ENCODE peak calls at places on chromosomes 13 and 19, in four cellular contexts. R is epithelial cell of esophagus, O is left ventricle myocardium inferior, L is stomach. X is an unnamed sample.
A peak's percentile ranks its signal among the peaks of the same experiment; 100 is the strongest.

GRCh38 chr19:11675569-11675968 is 63.2 kb downstream of the ZNF823 start:
- DNase-seq in R (no peak), L (no peak), O (no peak), X (no peak)

GRCh38 chr19:19463348-19464117 is 51.8 kb downstream of the TSSK6 start:
- DNase-seq in O (no peak), L (no peak), R (peak; percentile 52), X (peak; percentile 71)

GRCh38 chr13:37640499-37640898 is 41.9 kb upstream of the POSTN start:
- DNase-seq in L (no peak), O (no peak), R (peak; percentile 75), X (peak; percentile 94)

GRCh38 chr13:23617551-23618014 is 47.4 kb downstream of the TNFRSF19 start:
- DNase-seq in R (no peak), L (no peak), O (no peak), X (peak; percentile 93)

GRCh38 chr13:48486836-48487235 is 46.0 kb downstream of the RCBTB2 start:
- DNase-seq in R (no peak), L (no peak), O (no peak), X (no peak)

GRCh38 chr13:48437381-48437780 is 24.5 kb upstream of the LPAR6 start:
- DNase-seq in O (peak; percentile 76), L (peak; percentile 67), R (peak; percentile 62), X (peak; percentile 88)

GRCh38 chr19:43560687-43561086 is 14.6 kb downstream of the XRCC1 start:
- DNase-seq in L (no peak), O (no peak), R (peak; percentile 24), X (peak; percentile 50)

GRCh38 chr19:54393381-54393780 is 21.9 kb upstream of the TTYH1 start:
- DNase-seq in R (no peak), L (no peak), O (no peak), X (no peak)

GRCh38 chr13:90416519-90416918 is 931.0 kb upstream of the MIR17HG start:
- DNase-seq in R (no peak), O (no peak), L (no peak), X (peak; percentile 89)

GRCh38 chr13:105920375-105920774 is 615.1 kb downstream of the EFNB2 start:
- DNase-seq in O (no peak), L (no peak), R (peak; percentile 89), X (peak; percentile 83)

GRCh38 chr19:3409346-3410064 is 43.1 kb downstream of the NFIC start:
- DNase-seq in R (no peak), L (peak; percentile 47), O (peak; percentile 82), X (no peak)

GRCh38 chr13:99087954-99088491 is 110.2 kb upstream of the DOCK9 start:
- DNase-seq in R (no peak), L (no peak), O (no peak), X (no peak)

GRCh38 chr13:85864963-85865530 is 65.8 kb upstream of the SLITRK6 start:
- DNase-seq in L (no peak), O (no peak), R (peak; percentile 49), X (peak; percentile 66)

GRCh38 chr19:12840091-12841079 is 2.1 kb downstream of the MAST1 start:
- DNase-seq in L (peak; percentile 71), O (peak; percentile 25), R (peak; percentile 96), X (peak; percentile 69)

GRCh38 chr13:111177803-111178389 is 62.8 kb downstream of the ARHGEF7 start:
- DNase-seq in L (no peak), O (no peak), R (peak; percentile 88), X (peak; percentile 88)

GRCh38 chr13:94239135-94239534 is 240.3 kb downstream of the DCT start:
- DNase-seq in O (no peak), R (peak; percentile 16), L (no peak), X (peak; percentile 72)

GRCh38 chr13:32261567-32261966 is 53.6 kb downstream of the ZAR1L start:
- DNase-seq in O (peak; percentile 69), L (peak; percentile 41), R (peak; percentile 75), X (peak; percentile 94)

GRCh38 chr19:37779139-37780035 is at the start of gene ZNF573:
- DNase-seq in L (peak; percentile 82), O (peak; percentile 82), R (peak; percentile 93), X (peak; percentile 92)
- TF ChIP-seq CTCF in L (no peak), O (peak; percentile 44), R (peak; percentile 27), X (peak; percentile 45)

GRCh38 chr19:45882652-45883585 is 3.0 kb downstream of the IRF2BP1 start:
- DNase-seq in R (peak; percentile 87), L (peak; percentile 97), O (peak; percentile 73), X (peak; percentile 93)
- H3K4me3 ChIP-seq in R (peak overlapping the region; percentile 71), L (peak overlapping the region; percentile 70), O (no peak overlapping the region), X (peak overlapping the region; percentile 20)

GRCh38 chr13:31094331-31095015 is 67.2 kb downstream of the HSPH1 start:
- DNase-seq in O (no peak), L (no peak), R (peak; percentile 94), X (no peak)

GRCh38 chr13:31093145-31093885 is 68.4 kb downstream of the HSPH1 start:
- DNase-seq in R (peak; percentile 96), L (no peak), O (no peak), X (no peak)

GRCh38 chr13:31100721-31101120 is 61.0 kb downstream of the HSPH1 start:
- DNase-seq in R (no peak), L (no peak), O (no peak), X (no peak)

GRCh38 chr13:31092631-31093030 is 69.1 kb downstream of the HSPH1 start:
- DNase-seq in O (no peak), R (peak; percentile 24), L (no peak), X (no peak)

DNA sequence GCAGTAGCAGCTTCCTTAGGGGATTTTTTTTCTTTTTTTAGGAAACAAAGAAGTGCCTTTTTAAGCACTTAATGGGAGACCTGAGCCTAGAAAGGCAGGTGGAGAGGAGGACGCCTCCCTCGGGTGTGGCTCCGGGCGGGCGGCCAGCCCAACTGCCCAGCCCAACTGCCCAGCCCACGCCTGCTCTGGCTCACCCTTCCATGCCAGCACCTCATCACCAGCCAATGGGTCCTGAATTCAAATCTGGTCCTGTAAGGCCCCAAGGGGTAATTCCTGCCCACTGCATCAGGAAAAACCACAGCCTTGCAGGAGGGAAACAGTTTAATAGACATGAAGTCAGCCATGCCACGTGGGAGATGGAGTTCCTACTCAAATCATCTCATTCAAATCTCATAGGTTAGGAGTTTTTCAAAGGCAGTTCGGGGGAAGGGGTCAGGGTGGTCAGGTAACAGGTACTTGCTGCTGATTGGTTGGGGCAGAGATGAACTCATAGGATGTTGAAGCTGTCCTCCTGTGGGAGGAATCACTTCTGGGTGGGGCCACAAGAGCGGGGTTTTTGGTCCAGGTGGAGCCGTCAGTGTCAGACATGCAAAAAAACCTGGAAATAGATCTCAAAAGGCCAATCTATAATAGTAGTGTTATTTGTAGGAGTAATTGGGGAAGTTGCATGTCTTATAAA is 64.9 kb downstream of the HSPH1 start:
- DNase-seq in L (peak; percentile 33), O (no peak), R (peak; percentile 84), X (no peak)
- TF ChIP-seq CTCF in L (no peak), O (no peak), R (no peak), X (no peak)

DNA sequence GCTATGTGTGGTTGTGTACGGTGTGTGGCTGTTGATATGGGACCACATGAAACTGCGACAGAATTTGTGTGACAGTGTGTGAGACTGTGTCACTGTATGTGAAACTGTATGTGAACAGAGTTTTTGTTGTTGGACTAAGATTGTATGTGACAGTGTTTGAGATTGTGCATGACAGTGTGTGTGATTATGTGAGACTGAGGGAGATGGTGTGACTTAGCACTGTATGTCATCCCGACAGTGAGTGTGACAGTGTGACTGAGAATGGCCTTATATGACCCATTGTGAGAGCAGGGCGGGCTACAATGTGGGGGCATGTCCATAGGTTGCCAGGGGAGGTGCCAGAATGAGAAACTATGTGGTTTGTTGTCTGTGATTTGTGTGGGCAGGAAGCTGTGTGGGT is 930 bp downstream of the ZNF583 start:
- DNase-seq in L (no peak), R (no peak), O (no peak), X (no peak)
- H3K4me3 ChIP-seq in L (peak overlapping the region; percentile 85), R (peak overlapping the region; percentile 79), O (peak overlapping the region; percentile 79), X (peak overlapping the region; percentile 87)

GRCh38 chr13:112885242-112885781 is 83.7 kb upstream of the MCF2L start:
- DNase-seq in O (no peak), R (no peak), L (no peak), X (no peak)

GRCh38 chr13:112887151-112887550 is 81.9 kb upstream of the MCF2L start:
- DNase-seq in O (no peak), L (no peak), R (no peak), X (no peak)

GRCh38 chr13:112883241-112883945 is 85.6 kb upstream of the MCF2L start:
- DNase-seq in O (no peak), L (no peak), R (no peak), X (no peak)

GRCh38 chr13:112887557-112887991 is 81.4 kb upstream of the MCF2L start:
- DNase-seq in R (no peak), O (no peak), L (no peak), X (no peak)

DNA sequence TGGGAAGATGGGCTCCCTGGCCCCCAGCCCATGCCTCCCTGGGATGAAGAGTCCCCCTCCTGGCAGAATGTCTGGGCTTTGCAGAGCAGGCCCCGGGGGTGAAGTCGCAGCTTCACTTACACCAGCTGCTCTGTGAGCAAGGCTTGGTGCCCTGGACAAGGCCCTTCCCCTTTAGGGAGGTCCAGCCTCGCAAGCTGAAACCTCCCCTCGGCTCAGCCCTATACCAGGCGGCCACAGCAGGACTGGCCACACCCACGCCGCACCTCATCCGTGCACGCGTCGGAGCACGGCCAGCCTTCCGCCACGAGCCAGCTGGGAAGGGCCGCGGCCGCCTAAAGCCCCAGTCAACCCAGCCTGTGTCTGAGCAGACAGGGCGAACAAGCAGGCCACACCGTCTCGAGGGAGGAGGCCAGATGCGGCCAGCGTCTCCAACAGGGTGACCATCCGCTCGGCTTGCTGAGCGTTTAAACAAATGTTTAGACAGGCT is 83.2 kb upstream of the MCF2L start:
- DNase-seq in L (peak; percentile 92), R (peak; percentile 85), O (peak; percentile 82), X (peak; percentile 84)
- TF ChIP-seq CTCF in L (no peak), R (no peak), O (no peak), X (no peak)

GRCh38 chr19:14502334-14503092 is 6.6 kb upstream of the GIPC1 start:
- DNase-seq in O (no peak), L (no peak), R (peak; percentile 67), X (peak; percentile 53)

GRCh38 chr19:14503285-14503684 is 7.4 kb upstream of the GIPC1 start:
- DNase-seq in L (no peak), O (no peak), R (no peak), X (no peak)

GRCh38 chr19:14509382-14509781 is 8.8 kb downstream of the DNAJB1 start:
- DNase-seq in R (no peak), O (no peak), L (no peak), X (no peak)

GRCh38 chr19:14507704-14508246 is 10.4 kb downstream of the DNAJB1 start:
- DNase-seq in O (no peak), L (no peak), R (peak; percentile 86), X (peak; percentile 63)

GRCh38 chr19:14505488-14506239 is 9.7 kb upstream of the GIPC1 start:
- DNase-seq in L (peak; percentile 69), O (no peak), R (peak; percentile 97), X (peak; percentile 76)
- H3K4me3 ChIP-seq in L (no peak overlapping the region), O (no peak overlapping the region), R (no peak overlapping the region), X (no peak overlapping the region)

X was measured in choroid plexus epithelial cell.